ENCODE peak calls at places on chromosomes 6 and 20, in ten cellular contexts. One of them, this sample, is unnamed.
A peak's percentile ranks its signal among the peaks of the same experiment; 100 is the strongest.

GRCh38 chr20:50995506-50995905 is 27.4 kb downstream of the KCNG1 start:
- DNase-seq in A172: no peak
- DNase-seq in smooth muscle cell of the brain vasculature: no peak
- DNase-seq in D721Med: no peak
- DNase-seq in fibroblast of lung: peak; percentile 46
- DNase-seq in left cardiac atrium: no peak
- DNase-seq in MM.1S: no peak
- DNase-seq in activated naive CD8-positive, alpha-beta T cell treated with anti-CD3 and anti-CD28 coated beads, Interleukin-2, amount 50 U/mL, for 24 hours: no peak
- DNase-seq in NCI-H1105 treated with DMSO at 0.1 percent for 48 hours: no peak
- DNase-seq in GDM1: no peak
- DNase-seq in this sample: no peak

GRCh38 chr6:43963877-43964658 is 163.2 kb downstream of the MRPL14 start:
- DNase-seq in A172: no peak
- DNase-seq in smooth muscle cell of the brain vasculature: no peak
- DNase-seq in D721Med: no peak
- DNase-seq in fibroblast of lung: no peak
- DNase-seq in left cardiac atrium: no peak
- DNase-seq in MM.1S: no peak
- DNase-seq in activated naive CD8-positive, alpha-beta T cell treated with anti-CD3 and anti-CD28 coated beads, Interleukin-2, amount 50 U/mL, for 24 hours: no peak
- DNase-seq in NCI-H1105 treated with DMSO at 0.1 percent for 48 hours: no peak
- DNase-seq in GDM1: no peak
- DNase-seq in this sample: no peak

GRCh38 chr6:106143582-106144139 is 57.5 kb downstream of the PRDM1 start:
- DNase-seq in A172: no peak
- DNase-seq in smooth muscle cell of the brain vasculature: no peak
- DNase-seq in D721Med: no peak
- DNase-seq in fibroblast of lung: no peak
- DNase-seq in left cardiac atrium: no peak
- DNase-seq in MM.1S: peak; percentile 3
- DNase-seq in activated naive CD8-positive, alpha-beta T cell treated with anti-CD3 and anti-CD28 coated beads, Interleukin-2, amount 50 U/mL, for 24 hours: no peak
- DNase-seq in NCI-H1105 treated with DMSO at 0.1 percent for 48 hours: no peak
- DNase-seq in GDM1: no peak
- DNase-seq in this sample: no peak

GRCh38 chr6:111721677-111722219 is 116.1 kb upstream of the TRAF3IP2 start:
- DNase-seq in A172: peak; percentile 5
- DNase-seq in smooth muscle cell of the brain vasculature: no peak
- DNase-seq in D721Med: no peak
- DNase-seq in fibroblast of lung: peak; percentile 73
- DNase-seq in left cardiac atrium: peak; percentile 33
- DNase-seq in MM.1S: peak; percentile 13
- DNase-seq in activated naive CD8-positive, alpha-beta T cell treated with anti-CD3 and anti-CD28 coated beads, Interleukin-2, amount 50 U/mL, for 24 hours: peak; percentile 51
- DNase-seq in NCI-H1105 treated with DMSO at 0.1 percent for 48 hours: no peak
- DNase-seq in GDM1: peak; percentile 25
- DNase-seq in this sample: no peak

GRCh38 chr6:129943637-129944271 is 74.6 kb upstream of the L3MBTL3 start:
- DNase-seq in A172: no peak
- DNase-seq in smooth muscle cell of the brain vasculature: no peak
- DNase-seq in D721Med: no peak
- DNase-seq in fibroblast of lung: no peak
- DNase-seq in left cardiac atrium: no peak
- DNase-seq in MM.1S: no peak
- DNase-seq in activated naive CD8-positive, alpha-beta T cell treated with anti-CD3 and anti-CD28 coated beads, Interleukin-2, amount 50 U/mL, for 24 hours: no peak
- DNase-seq in NCI-H1105 treated with DMSO at 0.1 percent for 48 hours: no peak
- DNase-seq in GDM1: no peak
- DNase-seq in this sample: no peak

GRCh38 chr6:47455533-47456209 is 21.9 kb upstream of the CD2AP start:
- DNase-seq in A172: no peak
- DNase-seq in smooth muscle cell of the brain vasculature: no peak
- DNase-seq in D721Med: no peak
- DNase-seq in fibroblast of lung: no peak
- DNase-seq in left cardiac atrium: no peak
- DNase-seq in MM.1S: no peak
- DNase-seq in activated naive CD8-positive, alpha-beta T cell treated with anti-CD3 and anti-CD28 coated beads, Interleukin-2, amount 50 U/mL, for 24 hours: no peak
- DNase-seq in NCI-H1105 treated with DMSO at 0.1 percent for 48 hours: peak; percentile 11
- DNase-seq in GDM1: no peak
- DNase-seq in this sample: no peak

GRCh38 chr6:148027201-148027600 is 315.4 kb upstream of the SASH1 start:
- DNase-seq in A172: no peak
- DNase-seq in smooth muscle cell of the brain vasculature: no peak
- DNase-seq in D721Med: no peak
- DNase-seq in fibroblast of lung: no peak
- DNase-seq in left cardiac atrium: no peak
- DNase-seq in MM.1S: no peak
- DNase-seq in activated naive CD8-positive, alpha-beta T cell treated with anti-CD3 and anti-CD28 coated beads, Interleukin-2, amount 50 U/mL, for 24 hours: no peak
- DNase-seq in NCI-H1105 treated with DMSO at 0.1 percent for 48 hours: peak; percentile 80
- DNase-seq in GDM1: no peak
- DNase-seq in this sample: no peak

GRCh38 chr6:43724914-43725642 is 37.5 kb upstream of the MRPS18A start:
- DNase-seq in A172: peak; percentile 82
- DNase-seq in smooth muscle cell of the brain vasculature: no peak
- DNase-seq in D721Med: no peak
- DNase-seq in fibroblast of lung: peak; percentile 99
- DNase-seq in left cardiac atrium: peak; percentile 81
- DNase-seq in MM.1S: no peak
- DNase-seq in activated naive CD8-positive, alpha-beta T cell treated with anti-CD3 and anti-CD28 coated beads, Interleukin-2, amount 50 U/mL, for 24 hours: peak; percentile 87
- DNase-seq in NCI-H1105 treated with DMSO at 0.1 percent for 48 hours: peak; percentile 69
- DNase-seq in GDM1: peak; percentile 94
- DNase-seq in this sample: peak; percentile 39

GRCh38 chr6:118297821-118298220 is 250.3 kb upstream of the PLN start:
- DNase-seq in A172: no peak
- DNase-seq in smooth muscle cell of the brain vasculature: no peak
- DNase-seq in D721Med: no peak
- DNase-seq in fibroblast of lung: peak; percentile 21
- DNase-seq in left cardiac atrium: no peak
- DNase-seq in MM.1S: no peak
- DNase-seq in activated naive CD8-positive, alpha-beta T cell treated with anti-CD3 and anti-CD28 coated beads, Interleukin-2, amount 50 U/mL, for 24 hours: no peak
- DNase-seq in NCI-H1105 treated with DMSO at 0.1 percent for 48 hours: no peak
- DNase-seq in GDM1: no peak
- DNase-seq in this sample: no peak

This sample was measured in HS-5.